ENCODE peak calls at places on chromosomes 6 and 20, in six cellular contexts. One of them, this sample, is unnamed. For H3K27me3, the result is how much of the 10 kb centered on the place peaks cover.

GRCh38 chr6:90175627-90176538 is 120.8 kb downstream of the BACH2 start:
- DNase-seq in heart right ventricle: no peak
- DNase-seq in brain microvascular endothelial cell: no peak
- DNase-seq in keratinocyte: peak
- DNase-seq in ovary: no peak
- DNase-seq in body of pancreas: no peak
- DNase-seq in this sample: no peak

GRCh38 chr6:116278853-116279231 is 888 bp downstream of the TSPYL1 start:
- DNase-seq in body of pancreas: peak
- DNase-seq in brain microvascular endothelial cell: no peak
- DNase-seq in keratinocyte: no peak
- DNase-seq in ovary: peak
- DNase-seq in heart right ventricle: peak
- DNase-seq in this sample: no peak

GRCh38 chr6:115832186-115832585 is 228.5 kb downstream of the FRK start:
- DNase-seq in heart right ventricle: no peak
- DNase-seq in keratinocyte: no peak
- DNase-seq in body of pancreas: no peak
- DNase-seq in brain microvascular endothelial cell: no peak
- DNase-seq in ovary: no peak
- DNase-seq in this sample: no peak

GRCh38 chr6:146389740-146390139 is 153.9 kb upstream of the RAB32 start:
- DNase-seq in ovary: no peak
- DNase-seq in body of pancreas: no peak
- DNase-seq in heart right ventricle: no peak
- DNase-seq in brain microvascular endothelial cell: no peak
- DNase-seq in keratinocyte: no peak
- DNase-seq in this sample: no peak

GRCh38 chr6:34248198-34248726 is 544 bp downstream of the SMIM29 start:
- DNase-seq in body of pancreas: peak
- DNase-seq in brain microvascular endothelial cell: no peak
- DNase-seq in keratinocyte: no peak
- DNase-seq in heart right ventricle: peak
- DNase-seq in ovary: peak
- DNase-seq in this sample: no peak

GRCh38 chr6:64266351-64266821 is 630.8 kb downstream of the PHF3 start:
- DNase-seq in body of pancreas: no peak
- DNase-seq in brain microvascular endothelial cell: no peak
- DNase-seq in ovary: no peak
- DNase-seq in keratinocyte: no peak
- DNase-seq in heart right ventricle: no peak
- DNase-seq in this sample: no peak

GRCh38 chr20:56430471-56430870 is 18.4 kb downstream of the CASS4 start:
- DNase-seq in heart right ventricle: no peak
- DNase-seq in ovary: no peak
- DNase-seq in brain microvascular endothelial cell: no peak
- DNase-seq in body of pancreas: no peak
- DNase-seq in keratinocyte: no peak
- DNase-seq in this sample: no peak

GRCh38 chr6:116560130-116560529 is 6.6 kb downstream of the CALHM4 start:
- DNase-seq in heart right ventricle: no peak
- DNase-seq in keratinocyte: no peak
- DNase-seq in body of pancreas: no peak
- DNase-seq in ovary: no peak
- DNase-seq in brain microvascular endothelial cell: no peak
- DNase-seq in this sample: no peak

GRCh38 chr6:52371656-52372151 is 9.8 kb downstream of the PAQR8 start:
- DNase-seq in heart right ventricle: no peak
- DNase-seq in brain microvascular endothelial cell: no peak
- DNase-seq in ovary: no peak
- DNase-seq in body of pancreas: no peak
- DNase-seq in keratinocyte: no peak
- DNase-seq in this sample: no peak

GRCh38 chr6:52666523-52666922 is 4.4 kb upstream of the TMEM14A start:
- DNase-seq in brain microvascular endothelial cell: no peak
- DNase-seq in body of pancreas: no peak
- DNase-seq in keratinocyte: no peak
- DNase-seq in ovary: no peak
- DNase-seq in heart right ventricle: no peak
- DNase-seq in this sample: no peak

GRCh38 chr20:46367967-46368901 is 38.2 kb downstream of the ELMO2 start:
- DNase-seq in keratinocyte: no peak
- DNase-seq in heart right ventricle: no peak
- DNase-seq in brain microvascular endothelial cell: no peak
- DNase-seq in ovary: no peak
- DNase-seq in body of pancreas: no peak
- DNase-seq in this sample: peak

GRCh38 chr6:15551798-15552197 is 111.0 kb downstream of the DTNBP1 start:
- DNase-seq in body of pancreas: no peak
- DNase-seq in ovary: no peak
- DNase-seq in heart right ventricle: peak
- DNase-seq in brain microvascular endothelial cell: no peak
- DNase-seq in keratinocyte: no peak
- DNase-seq in this sample: peak

GRCh38 chr6:111625511-111626331 is 20.0 kb upstream of the TRAF3IP2 start:
- DNase-seq in brain microvascular endothelial cell: peak
- DNase-seq in ovary: no peak
- DNase-seq in body of pancreas: peak
- DNase-seq in heart right ventricle: peak
- DNase-seq in keratinocyte: no peak
- DNase-seq in this sample: no peak

GRCh38 chr20:1577906-1578305 is 20.4 kb upstream of the SIRPD start:
- DNase-seq in heart right ventricle: no peak
- DNase-seq in body of pancreas: no peak
- DNase-seq in brain microvascular endothelial cell: no peak
- DNase-seq in ovary: no peak
- DNase-seq in keratinocyte: no peak
- DNase-seq in this sample: no peak

GRCh38 chr6:75528423-75528822 is 34.8 kb upstream of the FILIP1 start:
- DNase-seq in body of pancreas: no peak
- DNase-seq in brain microvascular endothelial cell: no peak
- DNase-seq in ovary: no peak
- DNase-seq in keratinocyte: no peak
- DNase-seq in heart right ventricle: no peak
- DNase-seq in this sample: no peak

GRCh38 chr6:156884306-156884705 is 107.1 kb downstream of the ARID1B start:
- DNase-seq in keratinocyte: no peak
- DNase-seq in body of pancreas: no peak
- DNase-seq in ovary: no peak
- DNase-seq in brain microvascular endothelial cell: no peak
- DNase-seq in heart right ventricle: no peak
- DNase-seq in this sample: no peak

GRCh38 chr6:112416885-112417284 is 69.8 kb downstream of the RFPL4B start:
- DNase-seq in body of pancreas: no peak
- DNase-seq in brain microvascular endothelial cell: no peak
- DNase-seq in heart right ventricle: no peak
- DNase-seq in keratinocyte: no peak
- DNase-seq in ovary: peak
- DNase-seq in this sample: no peak

GRCh38 chr6:13471184-13471583 is 16.2 kb downstream of the GFOD1 start:
- DNase-seq in ovary: no peak
- DNase-seq in heart right ventricle: no peak
- DNase-seq in body of pancreas: no peak
- DNase-seq in brain microvascular endothelial cell: no peak
- DNase-seq in keratinocyte: no peak
- DNase-seq in this sample: no peak

GRCh38 chr20:13338999-13339411 is 117.9 kb downstream of the ISM1 start:
- DNase-seq in keratinocyte: no peak
- DNase-seq in brain microvascular endothelial cell: no peak
- DNase-seq in body of pancreas: no peak
- DNase-seq in ovary: no peak
- DNase-seq in heart right ventricle: no peak
- DNase-seq in this sample: no peak

GRCh38 chr20:13340088-13340487 is 119.0 kb downstream of the ISM1 start:
- DNase-seq in heart right ventricle: no peak
- DNase-seq in ovary: no peak
- DNase-seq in keratinocyte: no peak
- DNase-seq in body of pancreas: no peak
- DNase-seq in brain microvascular endothelial cell: no peak
- DNase-seq in this sample: no peak

GRCh38 chr20:13342469-13343242 is 121.6 kb downstream of the ISM1 start:
- DNase-seq in brain microvascular endothelial cell: no peak
- DNase-seq in heart right ventricle: no peak
- DNase-seq in ovary: no peak
- DNase-seq in keratinocyte: no peak
- DNase-seq in body of pancreas: no peak
- DNase-seq in this sample: no peak

GRCh38 chr20:13344671-13345070 is 123.6 kb downstream of the ISM1 start:
- DNase-seq in body of pancreas: no peak
- DNase-seq in ovary: no peak
- DNase-seq in keratinocyte: no peak
- DNase-seq in brain microvascular endothelial cell: no peak
- DNase-seq in heart right ventricle: no peak
- DNase-seq in this sample: no peak

DNA sequence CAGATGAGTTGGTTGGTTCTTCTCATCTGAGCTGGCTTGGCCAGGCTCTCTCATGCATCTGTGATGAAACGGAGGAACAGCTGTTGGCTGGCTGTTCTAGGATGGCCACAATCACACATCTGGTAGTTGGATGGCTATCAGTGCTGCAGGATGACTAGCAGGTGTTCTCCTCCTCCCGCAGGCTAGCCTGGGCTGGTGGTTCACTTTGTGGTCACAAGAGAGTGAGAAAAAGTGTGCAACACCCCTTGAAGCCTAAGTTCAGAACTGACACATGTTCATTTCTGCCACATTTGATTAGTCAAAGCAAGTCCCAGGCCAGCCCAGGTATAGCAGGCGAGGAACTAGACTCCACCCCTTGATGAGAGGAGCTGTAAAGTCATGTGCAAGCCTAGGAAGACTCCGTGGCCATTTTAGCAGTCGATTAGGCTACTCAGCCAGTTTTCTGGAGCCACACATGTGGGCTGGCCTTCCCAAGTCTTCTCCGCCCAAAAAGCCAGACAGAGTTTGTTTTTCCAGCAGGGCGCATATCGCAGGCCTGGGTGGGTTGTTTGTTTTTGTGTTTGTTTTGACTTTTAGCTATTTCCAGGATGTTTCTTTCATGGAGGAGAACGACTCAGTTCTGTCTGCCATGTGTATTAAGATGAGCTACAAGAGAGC is 120.8 kb downstream of the ISM1 start:
- DNase-seq in ovary: no peak
- DNase-seq in body of pancreas: no peak
- DNase-seq in keratinocyte: no peak
- DNase-seq in brain microvascular endothelial cell: no peak
- DNase-seq in heart right ventricle: no peak
- DNase-seq in this sample: no peak
- H3K4me3 ChIP-seq in ovary: no peak
- H3K4me3 ChIP-seq in body of pancreas: no peak
- H3K4me3 ChIP-seq in keratinocyte: no peak
- H3K4me3 ChIP-seq in brain microvascular endothelial cell: no peak
- H3K4me3 ChIP-seq in heart right ventricle: no peak
- H3K4me3 ChIP-seq in this sample: no peak

GRCh38 chr6:79250107-79250514 is 15.6 kb upstream of the HMGN3 start:
- DNase-seq in body of pancreas: no peak
- DNase-seq in keratinocyte: no peak
- DNase-seq in ovary: no peak
- DNase-seq in brain microvascular endothelial cell: no peak
- DNase-seq in heart right ventricle: no peak
- DNase-seq in this sample: no peak
- TF ChIP-seq CTCF in body of pancreas: no peak
- TF ChIP-seq CTCF in keratinocyte: no peak
- TF ChIP-seq CTCF in ovary: no peak
- TF ChIP-seq CTCF in brain microvascular endothelial cell: no peak
- TF ChIP-seq CTCF in heart right ventricle: peak
- TF ChIP-seq CTCF in this sample: peak

GRCh38 chr6:392441-393390 is 1.2 kb downstream of the IRF4 start:
- DNase-seq in brain microvascular endothelial cell: no peak
- DNase-seq in ovary: no peak
- DNase-seq in heart right ventricle: no peak
- DNase-seq in keratinocyte: no peak
- DNase-seq in body of pancreas: no peak
- DNase-seq in this sample: no peak

GRCh38 chr6:396126-396520 is 4.6 kb downstream of the IRF4 start:
- DNase-seq in ovary: no peak
- DNase-seq in heart right ventricle: no peak
- DNase-seq in brain microvascular endothelial cell: no peak
- DNase-seq in keratinocyte: no peak
- DNase-seq in body of pancreas: no peak
- DNase-seq in this sample: no peak

GRCh38 chr6:393391-394221 is 2.1 kb downstream of the IRF4 start:
- DNase-seq in brain microvascular endothelial cell: no peak
- DNase-seq in keratinocyte: no peak
- DNase-seq in ovary: no peak
- DNase-seq in heart right ventricle: no peak
- DNase-seq in body of pancreas: no peak
- DNase-seq in this sample: no peak

GRCh38 chr6:395432-396125 is 4.0 kb downstream of the IRF4 start:
- DNase-seq in brain microvascular endothelial cell: no peak
- DNase-seq in heart right ventricle: no peak
- DNase-seq in body of pancreas: no peak
- DNase-seq in ovary: no peak
- DNase-seq in keratinocyte: no peak
- DNase-seq in this sample: no peak

DNA sequence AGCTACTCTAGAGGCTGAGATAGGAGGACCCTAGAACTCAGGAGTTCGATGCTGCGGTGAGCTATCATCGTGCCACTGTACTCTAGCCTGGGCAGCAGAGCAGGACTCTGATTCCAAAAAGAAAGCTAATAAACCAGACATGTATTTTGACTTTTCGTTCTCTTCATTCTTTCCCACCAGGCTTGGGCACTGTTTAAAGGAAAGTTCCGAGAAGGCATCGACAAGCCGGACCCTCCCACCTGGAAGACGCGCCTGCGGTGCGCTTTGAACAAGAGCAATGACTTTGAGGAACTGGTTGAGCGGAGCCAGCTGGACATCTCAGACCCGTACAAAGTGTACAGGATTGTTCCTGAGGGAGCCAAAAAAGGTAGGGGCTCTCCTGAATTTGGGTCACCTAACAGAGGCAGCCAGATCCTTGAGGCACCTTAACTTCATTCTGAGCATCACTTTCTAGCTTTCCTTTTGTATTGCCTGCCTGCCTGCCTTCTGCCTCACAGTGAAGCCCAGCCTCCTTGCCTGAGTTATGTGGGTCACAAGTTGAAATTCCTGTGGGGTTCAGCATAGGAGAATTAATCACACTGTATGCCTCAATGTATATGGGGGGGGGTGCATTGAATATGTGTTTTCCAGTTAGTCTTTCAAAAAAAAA is 3.2 kb downstream of the IRF4 start:
- DNase-seq in body of pancreas: no peak
- DNase-seq in ovary: no peak
- DNase-seq in brain microvascular endothelial cell: no peak
- DNase-seq in heart right ventricle: no peak
- DNase-seq in keratinocyte: no peak
- DNase-seq in this sample: no peak
- H3K27me3 ChIP-seq in body of pancreas: under half
- H3K27me3 ChIP-seq in ovary: under half
- H3K27me3 ChIP-seq in brain microvascular endothelial cell: half or more
- H3K27me3 ChIP-seq in heart right ventricle: half or more
- H3K27me3 ChIP-seq in keratinocyte: half or more
- H3K27me3 ChIP-seq in this sample: half or more

DNA sequence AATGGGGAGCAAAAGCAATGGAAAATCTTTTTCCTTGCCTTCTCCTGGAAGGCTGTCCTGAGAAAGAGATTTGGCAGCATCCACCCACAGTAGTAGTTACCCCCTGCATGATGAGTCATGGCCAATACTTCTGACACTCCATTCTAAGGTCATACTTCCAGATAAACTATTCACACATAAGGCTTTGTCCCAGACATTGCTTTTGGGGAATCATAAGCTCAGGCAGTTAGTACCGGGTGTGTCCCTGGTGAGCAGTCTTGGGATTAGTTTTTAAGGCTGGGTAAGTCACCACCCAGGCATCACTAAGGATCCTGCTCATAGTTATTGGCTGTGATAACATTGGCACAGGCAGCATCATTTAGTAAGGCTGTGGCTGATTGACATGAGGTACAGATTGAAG is 160.6 kb upstream of the GGTLC1 start:
- DNase-seq in brain microvascular endothelial cell: no peak
- DNase-seq in ovary: no peak
- DNase-seq in heart right ventricle: no peak
- DNase-seq in body of pancreas: no peak
- DNase-seq in keratinocyte: no peak
- DNase-seq in this sample: no peak
- H3K4me3 ChIP-seq in brain microvascular endothelial cell: no peak
- H3K4me3 ChIP-seq in ovary: no peak
- H3K4me3 ChIP-seq in heart right ventricle: no peak
- H3K4me3 ChIP-seq in body of pancreas: no peak
- H3K4me3 ChIP-seq in keratinocyte: no peak
- H3K4me3 ChIP-seq in this sample: no peak